ENCODE peak calls at places on chromosome 21, in four cellular contexts. One of them, this sample, is unnamed.

GRCh38 chr21:44052071-44052829 is 40.1 kb downstream of the TRAPPC10 start:
- DNase-seq in keratinocyte: no peak
- DNase-seq in tibial artery: peak; percentile 49
- DNase-seq in heart right ventricle: no peak
- DNase-seq in this sample: no peak

GRCh38 chr21:45259206-45259795 is 28.4 kb downstream of the POFUT2 start:
- DNase-seq in tibial artery: peak; percentile 51
- DNase-seq in heart right ventricle: no peak
- DNase-seq in keratinocyte: no peak
- DNase-seq in this sample: peak; percentile 59

GRCh38 chr21:35198004-35198403 is 148.9 kb upstream of the RUNX1 start:
- DNase-seq in keratinocyte: peak; percentile 94
- DNase-seq in tibial artery: no peak
- DNase-seq in heart right ventricle: no peak
- DNase-seq in this sample: no peak

GRCh38 chr21:43766734-43767497 is 9.2 kb downstream of the CSTB start:
- DNase-seq in keratinocyte: no peak
- DNase-seq in tibial artery: no peak
- DNase-seq in heart right ventricle: no peak
- DNase-seq in this sample: no peak

GRCh38 chr21:18744840-18745239 is 341.3 kb upstream of the TMPRSS15 start:
- DNase-seq in keratinocyte: no peak
- DNase-seq in tibial artery: no peak
- DNase-seq in heart right ventricle: no peak
- DNase-seq in this sample: no peak

GRCh38 chr21:14376854-14377253 is 6.1 kb downstream of the HSPA13 start:
- DNase-seq in heart right ventricle: no peak
- DNase-seq in keratinocyte: no peak
- DNase-seq in tibial artery: no peak
- DNase-seq in this sample: no peak

GRCh38 chr21:15134711-15135110 is 69.9 kb upstream of the NRIP1 start:
- DNase-seq in keratinocyte: no peak
- DNase-seq in tibial artery: no peak
- DNase-seq in heart right ventricle: no peak
- DNase-seq in this sample: no peak

GRCh38 chr21:44681861-44682579 is at the start of gene KRTAP12-1:
- DNase-seq in tibial artery: peak; percentile 51
- DNase-seq in keratinocyte: no peak
- DNase-seq in heart right ventricle: no peak
- DNase-seq in this sample: peak; percentile 58

GRCh38 chr21:18522181-18522771 is 118.7 kb upstream of the TMPRSS15 start:
- DNase-seq in heart right ventricle: no peak
- DNase-seq in keratinocyte: no peak
- DNase-seq in tibial artery: no peak
- DNase-seq in this sample: no peak

DNA sequence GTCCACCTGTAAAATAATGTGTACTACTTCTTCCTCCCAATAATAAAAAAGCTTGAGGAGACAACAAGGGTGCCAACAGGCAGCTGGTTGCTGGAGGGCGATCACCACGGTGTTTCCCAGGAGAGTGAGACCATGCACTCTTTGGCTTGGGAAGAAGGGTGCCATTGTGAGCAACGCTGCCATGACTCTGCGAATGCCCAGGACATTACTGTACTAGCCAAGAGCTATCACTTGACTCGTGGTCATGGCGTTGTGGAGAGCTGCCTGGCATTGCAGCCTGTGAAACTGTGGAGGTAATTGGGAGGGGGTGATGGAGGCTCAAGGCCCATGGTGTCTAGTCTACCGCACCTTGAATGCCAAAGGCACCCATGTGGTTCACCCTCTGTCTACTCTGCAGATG is 14.6 kb upstream of the PRMT2 start:
- DNase-seq in heart right ventricle: no peak
- DNase-seq in tibial artery: no peak
- DNase-seq in keratinocyte: no peak
- DNase-seq in this sample: no peak
- H3K4me1 ChIP-seq in heart right ventricle: no peaks in the 10 kb centered on the region
- H3K4me1 ChIP-seq in tibial artery: no peaks in the 10 kb centered on the region
- H3K4me1 ChIP-seq in keratinocyte: no peaks in the 10 kb centered on the region
- H3K4me1 ChIP-seq in this sample: peaks cover 8% of the 10 kb centered on the region

GRCh38 chr21:32747396-32747795 is 19.6 kb upstream of the SYNJ1 start:
- DNase-seq in keratinocyte: no peak
- DNase-seq in heart right ventricle: no peak
- DNase-seq in tibial artery: no peak
- DNase-seq in this sample: no peak
- H3K36me3 ChIP-seq in keratinocyte: peaks cover 18% of the 10 kb centered on the region
- H3K36me3 ChIP-seq in heart right ventricle: no peaks in the 10 kb centered on the region
- H3K36me3 ChIP-seq in tibial artery: peaks cover 72% of the 10 kb centered on the region
- H3K36me3 ChIP-seq in this sample: peaks cover 60% of the 10 kb centered on the region

DNA sequence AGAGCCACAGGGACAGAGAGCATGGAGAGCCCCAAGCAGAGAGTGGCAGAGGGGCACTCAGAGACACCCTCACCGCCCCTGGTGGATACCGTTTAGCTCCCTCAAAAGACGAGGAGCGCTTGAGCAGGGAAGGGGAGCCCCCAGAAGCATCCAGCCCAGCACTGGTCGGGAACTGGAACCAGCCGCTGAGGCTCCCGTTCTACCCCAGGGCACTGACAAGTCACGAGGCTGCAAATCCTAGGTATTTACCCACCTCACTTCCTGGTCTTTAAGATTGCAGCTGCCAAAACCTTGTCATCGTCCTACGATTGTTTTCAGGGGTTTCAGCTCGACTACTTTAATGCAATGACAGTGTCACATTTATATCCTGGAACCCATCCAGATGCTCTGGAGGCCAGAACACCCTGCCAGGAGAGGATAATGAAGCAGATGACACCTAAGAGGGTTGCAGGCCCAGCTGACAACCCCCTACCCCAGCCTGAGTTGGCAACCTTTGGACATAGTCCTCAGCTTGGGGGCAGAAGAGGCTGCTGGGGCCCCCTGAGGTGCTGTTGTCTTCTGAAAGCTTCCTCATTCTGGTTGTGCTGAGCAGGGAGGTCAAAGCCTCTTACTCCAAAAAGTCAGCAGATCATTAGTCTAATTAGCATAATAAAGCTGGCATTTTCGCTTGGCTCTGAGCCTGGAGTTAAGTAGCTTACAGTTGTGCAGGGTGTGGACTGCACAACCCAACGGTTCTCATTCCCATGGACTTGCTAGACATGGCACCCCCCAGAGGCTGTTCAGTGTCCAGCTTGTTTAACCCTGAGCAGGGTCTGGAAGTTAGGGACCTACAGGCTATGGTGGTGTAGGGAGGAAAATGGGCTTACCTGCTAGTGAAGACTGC is 20.6 kb upstream of the BACE2 start:
- DNase-seq in keratinocyte: no peak
- DNase-seq in heart right ventricle: no peak
- DNase-seq in tibial artery: no peak
- DNase-seq in this sample: no peak
- TF ChIP-seq CTCF in keratinocyte: peak; percentile 6
- TF ChIP-seq CTCF in heart right ventricle: no peak
- TF ChIP-seq CTCF in tibial artery: no peak
- TF ChIP-seq CTCF in this sample: no peak

DNA sequence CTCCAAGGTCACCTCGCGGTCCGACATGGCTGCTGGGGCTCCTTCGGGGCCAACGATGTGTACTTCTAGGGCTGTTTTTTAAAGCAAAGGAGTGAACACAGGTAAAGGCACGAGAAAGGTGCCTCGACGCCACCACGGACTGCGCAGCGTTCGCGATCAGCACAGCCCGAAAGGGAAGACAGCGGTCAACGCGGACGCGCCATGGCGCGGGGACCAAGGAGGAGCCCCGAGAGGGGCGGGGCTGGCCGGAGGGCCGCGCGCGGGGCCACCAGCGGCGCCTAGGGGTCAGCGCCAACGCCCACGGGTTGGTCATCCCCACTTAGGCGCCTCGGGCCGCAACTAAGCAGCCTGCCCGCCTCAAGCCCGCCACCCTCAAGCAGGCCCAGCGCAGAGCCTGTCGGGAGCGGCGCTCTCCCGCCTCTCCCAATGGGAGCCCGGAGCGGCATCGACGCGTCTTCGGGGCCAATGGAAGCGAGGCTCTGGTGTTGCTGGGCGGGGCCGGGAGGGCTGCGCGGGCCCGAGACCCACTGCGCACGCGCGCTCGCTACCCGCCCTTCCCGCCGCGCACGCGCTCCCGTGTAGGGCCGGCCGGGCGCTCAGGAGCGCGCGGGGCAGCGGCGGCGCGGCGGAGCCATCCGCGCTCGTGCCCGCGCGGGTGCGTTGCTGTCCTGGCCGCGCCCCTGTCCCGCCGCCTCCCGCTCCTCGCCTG is at the start of gene DIP2A:
- DNase-seq in tibial artery: peak; percentile 97
- DNase-seq in keratinocyte: peak; percentile 78
- DNase-seq in heart right ventricle: peak; percentile 96
- DNase-seq in this sample: peak; percentile 97
- H3K4me1 ChIP-seq in tibial artery: no peaks in the 10 kb centered on the region
- H3K4me1 ChIP-seq in keratinocyte: peaks cover 36% of the 10 kb centered on the region
- H3K4me1 ChIP-seq in heart right ventricle: peaks cover 82% of the 10 kb centered on the region
- H3K4me1 ChIP-seq in this sample: peaks cover 18% of the 10 kb centered on the region

GRCh38 chr21:26473471-26473870 is 99.6 kb downstream of the CYYR1 start:
- DNase-seq in heart right ventricle: no peak
- DNase-seq in keratinocyte: no peak
- DNase-seq in tibial artery: no peak
- DNase-seq in this sample: no peak

GRCh38 chr21:26470361-26471115 is 102.5 kb downstream of the CYYR1 start:
- DNase-seq in keratinocyte: no peak
- DNase-seq in heart right ventricle: no peak
- DNase-seq in tibial artery: no peak
- DNase-seq in this sample: no peak

GRCh38 chr21:26471116-26471505 is 102.0 kb downstream of the CYYR1 start:
- DNase-seq in heart right ventricle: no peak
- DNase-seq in tibial artery: no peak
- DNase-seq in keratinocyte: no peak
- DNase-seq in this sample: no peak

DNA sequence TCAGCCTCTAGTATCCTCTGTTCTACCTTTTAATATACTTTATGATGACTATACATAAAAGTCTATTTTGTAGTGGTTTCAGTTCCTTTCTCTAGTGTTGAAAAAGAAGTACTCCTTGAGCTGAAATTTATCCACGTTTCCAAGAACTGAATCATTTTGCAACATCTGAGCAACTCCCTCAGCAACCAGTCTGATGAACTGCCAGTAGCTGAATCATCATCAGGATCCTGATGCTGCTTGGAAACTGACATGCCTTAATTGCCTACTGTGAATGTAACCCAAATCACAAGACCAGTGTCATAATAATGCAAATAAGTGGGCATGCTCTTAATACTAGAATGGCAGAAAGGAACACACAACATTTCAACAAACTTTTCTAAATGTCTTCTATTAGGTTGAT is 103.3 kb downstream of the CYYR1 start:
- DNase-seq in heart right ventricle: no peak
- DNase-seq in tibial artery: no peak
- DNase-seq in keratinocyte: no peak
- DNase-seq in this sample: peak; percentile 66
- H3K36me3 ChIP-seq in heart right ventricle: no peaks in the 10 kb centered on the region
- H3K36me3 ChIP-seq in tibial artery: no peaks in the 10 kb centered on the region
- H3K36me3 ChIP-seq in keratinocyte: no peaks in the 10 kb centered on the region
- H3K36me3 ChIP-seq in this sample: no peaks in the 10 kb centered on the region

GRCh38 chr21:37208056-37208705 is 59.0 kb downstream of the VPS26C start:
- DNase-seq in heart right ventricle: peak; percentile 79
- DNase-seq in keratinocyte: no peak
- DNase-seq in tibial artery: peak; percentile 91
- DNase-seq in this sample: peak; percentile 51

GRCh38 chr21:37210017-37210593 is 57.0 kb downstream of the VPS26C start:
- DNase-seq in heart right ventricle: no peak
- DNase-seq in keratinocyte: no peak
- DNase-seq in tibial artery: no peak
- DNase-seq in this sample: no peak

GRCh38 chr21:37208741-37209225 is 58.4 kb downstream of the VPS26C start:
- DNase-seq in keratinocyte: no peak
- DNase-seq in tibial artery: no peak
- DNase-seq in heart right ventricle: peak; percentile 44
- DNase-seq in this sample: peak; percentile 56

GRCh38 chr21:37206531-37206930 is 60.6 kb downstream of the VPS26C start:
- DNase-seq in tibial artery: no peak
- DNase-seq in heart right ventricle: no peak
- DNase-seq in keratinocyte: no peak
- DNase-seq in this sample: no peak

GRCh38 chr21:37207441-37208009 is 59.6 kb downstream of the VPS26C start:
- DNase-seq in heart right ventricle: no peak
- DNase-seq in tibial artery: no peak
- DNase-seq in keratinocyte: no peak
- DNase-seq in this sample: no peak
- TF ChIP-seq CTCF in heart right ventricle: no peak
- TF ChIP-seq CTCF in tibial artery: no peak
- TF ChIP-seq CTCF in keratinocyte: no peak
- TF ChIP-seq CTCF in this sample: no peak

This sample was measured in ascending aorta.